ENCODE peak calls at places on chromosome X, in six cellular contexts. H is neural crest cell, Y is caudate nucleus, A is midbrain, N is IMR-90, I is tibial artery. S is an unnamed sample.

GRCh38 chrX:5876984-5877655 is 351.5 kb downstream of the NLGN4X start:
- DNase-seq in Y (no peak), H (peak), N (no peak), I (no peak), A (no peak), S (no peak)

GRCh38 chrX:99603076-99603814 is 806.8 kb downstream of the PCDH19 start:
- DNase-seq in N (no peak), Y (no peak), I (no peak), H (no peak), A (no peak), S (no peak)

GRCh38 chrX:72026341-72027023 is 105.2 kb downstream of the RTL5 start:
- DNase-seq in A (no peak), I (no peak), N (no peak), Y (no peak), H (no peak), S (no peak)

GRCh38 chrX:1595711-1596060 is 4.3 kb downstream of the AKAP17A start:
- DNase-seq in A (no peak), N (no peak), Y (no peak), I (no peak), H (no peak), S (no peak)

GRCh38 chrX:103431316-103431715 is 55.0 kb downstream of the BEX3 start:
- DNase-seq in Y (no peak), A (no peak), I (no peak), N (peak), H (no peak), S (no peak)

GRCh38 chrX:7318246-7318645 is 170.3 kb upstream of the PUDP start:
- DNase-seq in H (no peak), A (no peak), I (no peak), N (peak), Y (no peak), S (no peak)

GRCh38 chrX:46180258-46180687 is 364.9 kb downstream of the ZNF674 start:
- DNase-seq in H (no peak), A (no peak), N (peak), Y (no peak), I (no peak), S (peak)

GRCh38 chrX:131783555-131784338 is 239.4 kb upstream of the STK26 start:
- DNase-seq in N (peak), I (no peak), Y (peak), H (no peak), A (peak), S (no peak)

S was measured in HS-5.